ENCODE peak calls at places on chromosomes 7 and 10, in four cellular contexts. One of them, this sample, is unnamed.

GRCh38 chr10:80518143-80518806 is 19.4 kb upstream of the SH2D4B start:
- DNase-seq in HepG2: no peak
- DNase-seq in A549: no peak
- DNase-seq in K562: no peak
- DNase-seq in this sample: no peak

GRCh38 chr10:127266431-127266830 is 70.0 kb upstream of the INSYN2A start:
- DNase-seq in A549: no peak
- DNase-seq in K562: no peak
- DNase-seq in HepG2: no peak
- DNase-seq in this sample: no peak

GRCh38 chr10:45471531-45472310 is 97.7 kb downstream of the ALOX5 start:
- DNase-seq in A549: no peak
- DNase-seq in K562: peak; percentile 24
- DNase-seq in HepG2: peak; percentile 15
- DNase-seq in this sample: no peak

GRCh38 chr10:36266923-36267322 is 624.8 kb upstream of the FZD8 start:
- DNase-seq in A549: no peak
- DNase-seq in K562: no peak
- DNase-seq in HepG2: no peak
- DNase-seq in this sample: no peak

GRCh38 chr7:33645096-33645495 is 260.2 kb upstream of the BMPER start:
- DNase-seq in K562: no peak
- DNase-seq in A549: no peak
- DNase-seq in HepG2: no peak
- DNase-seq in this sample: no peak

GRCh38 chr7:38673795-38674194 is 42.6 kb upstream of the AMPH start:
- DNase-seq in K562: no peak
- DNase-seq in A549: peak; percentile 8
- DNase-seq in HepG2: no peak
- DNase-seq in this sample: no peak

GRCh38 chr10:112229096-112229495 is 45.5 kb upstream of the GPAM start:
- DNase-seq in A549: no peak
- DNase-seq in K562: no peak
- DNase-seq in HepG2: no peak
- DNase-seq in this sample: no peak

GRCh38 chr7:135659159-135659837 is 3.0 kb upstream of the STMP1 start:
- DNase-seq in K562: peak; percentile 63
- DNase-seq in HepG2: no peak
- DNase-seq in A549: no peak
- DNase-seq in this sample: no peak

GRCh38 chr10:86681047-86681446 is 12.7 kb downstream of the LDB3 start:
- DNase-seq in A549: no peak
- DNase-seq in K562: no peak
- DNase-seq in HepG2: no peak
- DNase-seq in this sample: no peak

GRCh38 chr10:129877773-129878371 is 86.2 kb downstream of the EBF3 start:
- DNase-seq in HepG2: peak; percentile 28
- DNase-seq in A549: peak; percentile 22
- DNase-seq in K562: peak; percentile 49
- DNase-seq in this sample: no peak

GRCh38 chr7:131745645-131746248 is 189.3 kb upstream of the PODXL start:
- DNase-seq in HepG2: peak; percentile 7
- DNase-seq in A549: peak; percentile 17
- DNase-seq in K562: peak; percentile 18
- DNase-seq in this sample: no peak

GRCh38 chr7:12067156-12067831 is 143.8 kb upstream of the TMEM106B start:
- DNase-seq in K562: peak; percentile 60
- DNase-seq in HepG2: peak; percentile 48
- DNase-seq in A549: peak; percentile 74
- DNase-seq in this sample: peak; percentile 5

GRCh38 chr10:121092341-121093099 is 241.4 kb downstream of the WDR11 start:
- DNase-seq in A549: peak; percentile 10
- DNase-seq in K562: no peak
- DNase-seq in HepG2: no peak
- DNase-seq in this sample: no peak

GRCh38 chr10:75269605-75270004 is 33.8 kb upstream of the COMTD1 start:
- DNase-seq in HepG2: no peak
- DNase-seq in A549: no peak
- DNase-seq in K562: peak; percentile 53
- DNase-seq in this sample: no peak

GRCh38 chr10:12717981-12718707 is 283.4 kb downstream of the CCDC3 start:
- DNase-seq in K562: no peak
- DNase-seq in HepG2: peak; percentile 4
- DNase-seq in A549: no peak
- DNase-seq in this sample: no peak

GRCh38 chr10:525565-526315 is 163.7 kb downstream of the DIP2C start:
- DNase-seq in K562: no peak
- DNase-seq in A549: no peak
- DNase-seq in HepG2: no peak
- DNase-seq in this sample: no peak

GRCh38 chr7:45156516-45157272 is 897 bp upstream of the RAMP3 start:
- DNase-seq in K562: no peak
- DNase-seq in HepG2: no peak
- DNase-seq in A549: no peak
- DNase-seq in this sample: no peak

GRCh38 chr7:22885824-22886255 is 63.2 kb upstream of the TOMM7 start:
- DNase-seq in A549: no peak
- DNase-seq in K562: peak; percentile 18
- DNase-seq in HepG2: no peak
- DNase-seq in this sample: peak; percentile 88

GRCh38 chr7:129412501-129412900 is 21.7 kb upstream of the STRIP2 start:
- DNase-seq in K562: no peak
- DNase-seq in HepG2: no peak
- DNase-seq in A549: no peak
- DNase-seq in this sample: no peak

GRCh38 chr7:140403878-140404564 is at the start of gene RAB19:
- DNase-seq in HepG2: no peak
- DNase-seq in K562: peak; percentile 45
- DNase-seq in A549: no peak
- DNase-seq in this sample: no peak

GRCh38 chr7:137073571-137074325 is 205.3 kb downstream of the CHRM2 start:
- DNase-seq in A549: no peak
- DNase-seq in K562: no peak
- DNase-seq in HepG2: no peak
- DNase-seq in this sample: no peak

GRCh38 chr10:69348824-69349541 is 67.7 kb downstream of the TACR2 start:
- DNase-seq in A549: peak; percentile 78
- DNase-seq in HepG2: no peak
- DNase-seq in K562: no peak
- DNase-seq in this sample: no peak

GRCh38 chr7:150909192-150909591 is 56.9 kb downstream of the AOC1 start:
- DNase-seq in A549: no peak
- DNase-seq in K562: no peak
- DNase-seq in HepG2: no peak
- DNase-seq in this sample: no peak

GRCh38 chr10:74917481-74918077 is 91.2 kb downstream of the KAT6B start:
- DNase-seq in A549: peak; percentile 77
- DNase-seq in K562: peak; percentile 15
- DNase-seq in HepG2: peak; percentile 83
- DNase-seq in this sample: no peak

GRCh38 chr10:60877777-60878120 is 66.2 kb downstream of the RHOBTB1 start:
- DNase-seq in K562: no peak
- DNase-seq in HepG2: no peak
- DNase-seq in A549: no peak
- DNase-seq in this sample: no peak

GRCh38 chr10:28111712-28112111 is 112.8 kb upstream of the ODAD2 start:
- DNase-seq in HepG2: no peak
- DNase-seq in K562: no peak
- DNase-seq in A549: no peak
- DNase-seq in this sample: no peak

GRCh38 chr7:115249080-115249479 is 327.2 kb downstream of the MDFIC start:
- DNase-seq in A549: no peak
- DNase-seq in K562: no peak
- DNase-seq in HepG2: no peak
- DNase-seq in this sample: no peak

GRCh38 chr10:7370511-7370910 is 40.3 kb downstream of the SFMBT2 start:
- DNase-seq in HepG2: no peak
- DNase-seq in K562: no peak
- DNase-seq in A549: no peak
- DNase-seq in this sample: no peak

GRCh38 chr10:126945351-126946035 is 40.3 kb downstream of the DOCK1 start:
- DNase-seq in A549: no peak
- DNase-seq in HepG2: no peak
- DNase-seq in K562: no peak
- DNase-seq in this sample: no peak

GRCh38 chr10:31650010-31650409 is 278.6 kb downstream of the ARHGAP12 start:
- DNase-seq in A549: peak; percentile 14
- DNase-seq in HepG2: no peak
- DNase-seq in K562: no peak
- DNase-seq in this sample: no peak

GRCh38 chr7:16921151-16921550 is 39.4 kb upstream of the AGR3 start:
- DNase-seq in HepG2: no peak
- DNase-seq in A549: peak; percentile 55
- DNase-seq in K562: no peak
- DNase-seq in this sample: no peak

GRCh38 chr10:18554479-18554878 is 96.9 kb downstream of the NSUN6 start:
- DNase-seq in K562: no peak
- DNase-seq in A549: no peak
- DNase-seq in HepG2: no peak
- DNase-seq in this sample: no peak

GRCh38 chr7:112143567-112143966 is 62.6 kb downstream of the DOCK4 start:
- DNase-seq in HepG2: no peak
- DNase-seq in K562: no peak
- DNase-seq in A549: no peak
- DNase-seq in this sample: no peak

GRCh38 chr7:36796850-36797618 is 72.7 kb upstream of the AOAH start:
- DNase-seq in A549: no peak
- DNase-seq in K562: no peak
- DNase-seq in HepG2: peak; percentile 28
- DNase-seq in this sample: no peak

GRCh38 chr10:103295391-103296044 is 18.6 kb downstream of the INA start:
- DNase-seq in HepG2: no peak
- DNase-seq in A549: peak; percentile 15
- DNase-seq in K562: no peak
- DNase-seq in this sample: no peak
- TF ChIP-seq CHD4 in HepG2: no peak
- TF ChIP-seq CHD4 in A549: no peak
- TF ChIP-seq CHD4 in K562: no peak
- TF ChIP-seq CHD4 in this sample: no peak

DNA sequence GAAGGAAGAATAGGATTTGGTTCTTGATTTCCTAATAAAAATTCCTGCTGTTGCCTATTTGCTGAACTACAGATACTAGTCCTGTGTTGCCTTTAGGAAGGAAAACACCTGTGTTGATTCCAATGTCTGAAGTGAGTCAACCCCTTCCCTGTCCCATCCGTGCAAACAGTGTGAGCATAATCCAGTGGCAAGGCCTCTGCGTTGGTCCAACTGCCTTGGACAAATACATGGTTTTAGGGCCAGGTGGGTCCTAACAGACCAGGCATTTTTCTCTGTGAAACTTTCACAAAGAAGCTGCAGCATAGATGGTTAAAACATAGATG is 1.7 kb downstream of the PLA2G12B start:
- DNase-seq in HepG2: peak; percentile 71
- DNase-seq in K562: no peak
- DNase-seq in A549: no peak
- DNase-seq in this sample: no peak
- TF ChIP-seq KDM1A in HepG2: no peak
- TF ChIP-seq KDM1A in K562: no peak
- TF ChIP-seq KDM1A in A549: no peak
- TF ChIP-seq KDM1A in this sample: no peak

GRCh38 chr7:55048221-55048859 is 29.5 kb downstream of the EGFR start:
- DNase-seq in K562: no peak
- DNase-seq in A549: peak; percentile 47
- DNase-seq in HepG2: peak; percentile 75
- DNase-seq in this sample: no peak
- TF ChIP-seq CHD4 in K562: no peak
- TF ChIP-seq CHD4 in A549: no peak
- TF ChIP-seq CHD4 in HepG2: no peak
- TF ChIP-seq CHD4 in this sample: no peak

GRCh38 chr10:122114156-122114747 is 125.3 kb downstream of the TACC2 start:
- DNase-seq in HepG2: no peak
- DNase-seq in K562: no peak
- DNase-seq in A549: no peak
- DNase-seq in this sample: no peak
- TF ChIP-seq KDM1A in HepG2: no peak
- TF ChIP-seq KDM1A in K562: no peak
- TF ChIP-seq KDM1A in A549: no peak
- TF ChIP-seq KDM1A in this sample: no peak

GRCh38 chr7:28903779-28904538 is 54.2 kb downstream of the TRIL start:
- DNase-seq in HepG2: no peak
- DNase-seq in K562: no peak
- DNase-seq in A549: no peak
- DNase-seq in this sample: no peak
- TF ChIP-seq CHD4 in HepG2: no peak
- TF ChIP-seq CHD4 in K562: no peak
- TF ChIP-seq CHD4 in A549: no peak
- TF ChIP-seq CHD4 in this sample: no peak

DNA sequence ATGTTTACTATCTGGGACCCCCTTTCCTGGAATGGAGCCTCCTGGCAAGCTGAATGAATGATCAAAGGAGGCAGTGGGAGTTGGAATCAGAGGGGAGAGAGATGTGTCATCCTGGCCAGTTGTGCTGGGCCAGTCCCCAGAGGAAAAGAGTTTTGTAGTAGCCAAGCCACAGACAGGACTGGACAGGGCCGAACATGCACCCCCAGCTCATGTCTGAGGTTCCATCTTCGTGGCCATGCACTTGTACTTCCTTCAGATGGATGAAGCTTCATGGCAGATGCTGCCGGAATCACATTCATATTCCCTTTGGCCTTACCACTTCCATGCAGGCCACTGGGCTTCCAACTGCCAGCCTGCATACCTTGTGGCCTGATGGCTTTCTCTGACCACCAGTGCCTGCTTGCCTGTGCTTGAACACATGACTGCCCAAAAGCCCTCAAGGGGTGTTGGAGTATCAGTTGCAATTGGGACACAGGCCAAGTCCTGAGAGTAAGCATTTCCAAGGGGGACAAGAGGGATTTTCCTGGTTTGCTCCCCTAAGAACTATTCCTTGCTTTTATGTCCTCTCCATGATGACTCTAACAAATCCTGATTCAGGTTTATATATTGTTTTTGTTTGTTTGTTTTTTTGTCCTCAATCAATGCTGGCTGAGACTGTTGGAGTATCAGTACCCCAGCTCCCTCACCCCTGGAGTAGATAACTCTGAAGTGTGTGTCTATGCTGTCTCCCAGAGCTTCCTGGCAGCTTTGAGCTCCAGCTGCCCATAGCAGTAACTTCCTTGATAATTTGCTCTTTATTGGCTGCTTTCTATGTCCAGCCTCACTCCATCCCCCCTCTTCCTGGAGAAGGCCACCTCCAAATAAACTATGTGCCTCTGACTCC is 63.6 kb downstream of the TMEM130 start:
- DNase-seq in HepG2: no peak
- DNase-seq in A549: no peak
- DNase-seq in K562: no peak
- DNase-seq in this sample: no peak
- TF ChIP-seq KDM1A in HepG2: no peak
- TF ChIP-seq KDM1A in A549: no peak
- TF ChIP-seq KDM1A in K562: no peak
- TF ChIP-seq KDM1A in this sample: no peak

GRCh38 chr7:76247938-76248337 is 46.2 kb downstream of the SRRM3 start:
- DNase-seq in HepG2: peak; percentile 67
- DNase-seq in K562: no peak
- DNase-seq in A549: no peak
- DNase-seq in this sample: no peak

GRCh38 chr7:76246804-76247389 is 45.2 kb downstream of the SRRM3 start:
- DNase-seq in HepG2: peak; percentile 34
- DNase-seq in A549: no peak
- DNase-seq in K562: no peak
- DNase-seq in this sample: no peak

GRCh38 chr7:76241141-76241540 is 39.4 kb downstream of the SRRM3 start:
- DNase-seq in A549: no peak
- DNase-seq in K562: no peak
- DNase-seq in HepG2: no peak
- DNase-seq in this sample: no peak

GRCh38 chr7:76244781-76245391 is 43.2 kb downstream of the SRRM3 start:
- DNase-seq in HepG2: peak; percentile 54
- DNase-seq in K562: no peak
- DNase-seq in A549: no peak
- DNase-seq in this sample: no peak
- TF ChIP-seq CHD4 in HepG2: no peak
- TF ChIP-seq CHD4 in K562: no peak
- TF ChIP-seq CHD4 in A549: no peak
- TF ChIP-seq CHD4 in this sample: no peak